ENCODE peak calls at places on chromosomes 11 and 22, in ten cellular contexts. E is H7; Q is stimulated activated CD4-positive, alpha-beta T cell treated with anti-CD3 and anti-CD28 coated beads, Interleukin-15, amount 100 ng/mL, for 1 hour; Y is memory B cell; L is activated naive CD4-positive, alpha-beta T cell treated with anti-CD3 and anti-CD28 coated beads, Interleukin-2, amount 10 ng/mL, durations not matched to agents 7 days and 5 days; M is GOT3; X is foreskin fibroblast; P is neural crest cell; N is kidney tubule cell; Z is AG08396. V is an unnamed sample.

GRCh38 chr22:28930357-28931007 is 47.1 kb downstream of the ZNRF3 start:
- DNase-seq in E (peak), P (no peak), L (no peak), X (no peak), Q (no peak), N (peak), Z (no peak), Y (no peak), M (no peak), V (no peak)

GRCh38 chr11:36056160-36056751 is 112.4 kb downstream of the LDLRAD3 start:
- DNase-seq in N (peak), E (peak), Q (no peak), Z (peak), Y (no peak), P (peak), L (no peak), X (peak), M (no peak), V (no peak)

GRCh38 chr11:129048911-129049310 is 106.2 kb upstream of the TP53AIP1 start:
- DNase-seq in Z (no peak), N (no peak), L (no peak), E (no peak), Y (no peak), P (no peak), M (no peak), Q (no peak), X (no peak), V (no peak)

GRCh38 chr22:49583341-49583740 is 244.3 kb downstream of the BRD1 start:
- DNase-seq in X (no peak), Y (no peak), L (no peak), N (no peak), M (no peak), Z (no peak), P (no peak), Q (no peak), E (peak), V (no peak)

GRCh38 chr11:123413636-123414035 is 16.4 kb upstream of the GRAMD1B start:
- DNase-seq in E (no peak), X (peak), Z (no peak), P (no peak), N (no peak), Q (no peak), L (no peak), Y (no peak), M (no peak), V (no peak)

GRCh38 chr11:134536219-134536618 is 124.2 kb upstream of the B3GAT1 start:
- DNase-seq in X (no peak), Q (no peak), L (peak), Z (no peak), Y (no peak), M (no peak), P (no peak), E (peak), N (no peak), V (no peak)

GRCh38 chr11:27965559-27965958 is 142.4 kb downstream of the KIF18A start:
- DNase-seq in L (no peak), P (no peak), M (no peak), E (no peak), Z (no peak), Y (no peak), N (no peak), X (no peak), Q (no peak), V (no peak)

GRCh38 chr11:31725176-31725575 is 85.9 kb downstream of the PAX6 start:
- DNase-seq in E (no peak), Y (no peak), M (no peak), N (peak), Z (no peak), X (no peak), P (no peak), L (no peak), Q (no peak), V (no peak)

GRCh38 chr11:76339217-76339616 is 41.7 kb downstream of the THAP12 start:
- DNase-seq in M (no peak), P (no peak), N (no peak), X (peak), E (no peak), L (no peak), Q (no peak), Y (no peak), Z (no peak), V (no peak)

GRCh38 chr11:70761906-70762196 is 363.5 kb downstream of the CTTN start:
- DNase-seq in Z (no peak), Y (no peak), E (no peak), N (no peak), M (no peak), L (no peak), P (no peak), X (no peak), Q (no peak), V (no peak)

GRCh38 chr22:50207383-50208031 is 6.7 kb downstream of the SELENOO start:
- DNase-seq in Q (no peak), Y (no peak), P (no peak), M (no peak), E (no peak), N (no peak), Z (no peak), L (no peak), X (no peak), V (no peak)

GRCh38 chr11:69674267-69674885 is 777 bp downstream of the LTO1 start:
- DNase-seq in Q (no peak), L (peak), M (no peak), P (no peak), E (no peak), Z (peak), Y (no peak), X (peak), N (peak), V (no peak)

GRCh38 chr11:111983187-111983986 is 41.8 kb upstream of the DLAT start:
- DNase-seq in L (no peak), Q (no peak), E (peak), M (no peak), X (no peak), P (peak), N (peak), Y (no peak), Z (peak), V (no peak)

GRCh38 chr11:125063429-125064043 is 431 bp downstream of the SLC37A2 start:
- DNase-seq in Q (no peak), N (no peak), E (peak), Y (no peak), M (no peak), Z (no peak), L (no peak), X (no peak), P (no peak), V (no peak)